ENCODE peak calls at places on chromosomes 6 and 20, in seven cellular contexts. R is stimulated activated effector memory CD8-positive, alpha-beta T cell treated with anti-CD3 and anti-CD28 coated beads, Interleukin-12 subunit alpha, Interleukin-12 subunit beta, amount 100 ng/mL, for 72 hours; K is SK-N-SH; F is NAMALWA; A is activated CD4-positive, alpha-beta T cell treated with anti-CD3 and anti-CD28 coated beads, Interleukin-2, amount 50 U/mL, for 1 hour; Z is activated naive CD4-positive, alpha-beta T cell treated with Interleukin-2 at 50 U/mL for 16 hours; Y is HEK293T. O is an unnamed sample.

GRCh38 chr6:39091163-39091562 is 23.8 kb downstream of the SAYSD1 start:
- DNase-seq in F (no peak), K (no peak), R (no peak), Z (no peak), Y (no peak), A (no peak), O (no peak)

GRCh38 chr20:56391037-56391436 is 978 bp downstream of the AURKA start:
- DNase-seq in R (no peak), Z (no peak), F (peak), K (no peak), Y (no peak), A (no peak), O (no peak)

GRCh38 chr6:134177753-134178229 is 125.4 kb upstream of the SLC2A12 start:
- DNase-seq in K (no peak), Z (no peak), R (no peak), F (peak), A (no peak), Y (no peak), O (no peak)

GRCh38 chr6:110412258-110412839 is 3.0 kb downstream of the DDO start:
- DNase-seq in Z (no peak), K (no peak), Y (no peak), F (no peak), R (no peak), A (no peak), O (no peak)

GRCh38 chr20:45626540-45626939 is 3.0 kb upstream of the WFDC10A start:
- DNase-seq in A (no peak), Y (no peak), Z (no peak), F (no peak), K (no peak), R (no peak), O (no peak)

GRCh38 chr6:165694296-165694695 is 31.3 kb upstream of the PDE10A start:
- DNase-seq in K (no peak), F (no peak), Y (no peak), R (no peak), Z (no peak), A (no peak), O (no peak)

GRCh38 chr20:4102381-4102780 is 87.0 kb upstream of the RNF24 start:
- DNase-seq in F (no peak), A (no peak), R (no peak), Y (no peak), Z (no peak), K (no peak), O (no peak)

GRCh38 chr6:119325559-119326240 is 23.9 kb downstream of the MAN1A1 start:
- DNase-seq in A (no peak), Y (no peak), Z (no peak), K (no peak), F (no peak), R (no peak), O (no peak)

GRCh38 chr6:160102956-160103824 is 18.4 kb upstream of the SLC22A1 start:
- DNase-seq in Y (peak), Z (no peak), R (no peak), F (peak), A (no peak), K (peak), O (peak)

GRCh38 chr20:49132995-49133451 is 55.1 kb downstream of the STAU1 start:
- DNase-seq in Y (peak), A (no peak), F (peak), R (no peak), Z (no peak), K (peak), O (peak)

GRCh38 chr6:6916598-6916997 is 191.2 kb upstream of the RREB1 start:
- DNase-seq in K (no peak), Z (no peak), Y (no peak), A (no peak), F (no peak), R (no peak), O (no peak)

GRCh38 chr6:83371428-83371827 is 59.4 kb downstream of the ME1 start:
- DNase-seq in A (no peak), Z (no peak), R (no peak), F (no peak), Y (no peak), K (no peak), O (no peak)

GRCh38 chr20:361562-361961 is 14.7 kb downstream of the NRSN2 start:
- DNase-seq in A (no peak), F (peak), K (no peak), Z (no peak), R (no peak), Y (no peak), O (no peak)

GRCh38 chr6:45563092-45563491 is 185.4 kb upstream of the SUPT3H start:
- DNase-seq in A (no peak), F (no peak), K (no peak), Z (no peak), R (no peak), Y (no peak), O (no peak)

GRCh38 chr6:168194732-168195565 is 115.9 kb upstream of the FRMD1 start:
- DNase-seq in Z (no peak), K (peak), R (no peak), F (no peak), Y (no peak), A (no peak), O (no peak)

GRCh38 chr6:35842381-35842780 is 37.2 kb downstream of the LHFPL5 start:
- DNase-seq in R (no peak), F (no peak), K (no peak), Z (no peak), Y (no peak), A (no peak), O (no peak)

GRCh38 chr6:75126518-75126917 is 79.3 kb downstream of the COL12A1 start:
- DNase-seq in Y (no peak), R (no peak), Z (no peak), F (no peak), K (no peak), A (no peak), O (no peak)

GRCh38 chr20:44950368-44950767 is 9.8 kb downstream of the TOMM34 start:
- DNase-seq in A (no peak), R (no peak), F (no peak), K (no peak), Y (no peak), Z (no peak), O (no peak)

GRCh38 chr6:54048782-54049181 is 62.5 kb upstream of the MLIP start:
- DNase-seq in Z (no peak), A (no peak), R (no peak), Y (no peak), F (no peak), K (no peak), O (no peak)

GRCh38 chr6:134317471-134318131 is at the start of gene SGK1:
- DNase-seq in K (peak), A (peak), F (no peak), Y (peak), Z (peak), R (no peak), O (no peak)

GRCh38 chr6:1136415-1136774 is 175.5 kb upstream of the FOXQ1 start:
- DNase-seq in Y (no peak), K (no peak), F (no peak), R (no peak), A (no peak), Z (no peak), O (no peak)

GRCh38 chr20:16263582-16263981 is 309.7 kb downstream of the KIF16B start:
- DNase-seq in F (no peak), Z (no peak), K (no peak), Y (no peak), R (no peak), A (no peak), O (no peak)

GRCh38 chr20:32982617-32983458 is 21.4 kb downstream of the SUN5 start:
- DNase-seq in R (no peak), Z (no peak), Y (no peak), A (no peak), F (no peak), K (peak), O (no peak)

GRCh38 chr6:15901141-15902115 is 227.5 kb upstream of the MYLIP start:
- DNase-seq in A (no peak), Z (no peak), K (no peak), R (no peak), F (peak), Y (no peak), O (no peak)

GRCh38 chr6:1082040-1082935 is 229.6 kb upstream of the FOXQ1 start:
- DNase-seq in K (no peak), Y (no peak), R (no peak), A (no peak), Z (no peak), F (no peak), O (no peak)

GRCh38 chr20:574297-574942 is 30.8 kb upstream of the CSNK2A1 start:
- DNase-seq in K (no peak), A (no peak), Z (no peak), Y (no peak), R (no peak), F (no peak), O (no peak)

GRCh38 chr6:1993049-1993448 is 252.4 kb downstream of the GMDS start:
- DNase-seq in Y (no peak), K (no peak), R (no peak), A (no peak), Z (no peak), F (no peak), O (no peak)

GRCh38 chr20:47502271-47502730 is 614 bp downstream of the NCOA3 start:
- DNase-seq in Y (no peak), F (peak), A (peak), Z (peak), R (no peak), K (no peak), O (no peak)

GRCh38 chr6:157655139-157655538 is 167.9 kb upstream of the SNX9 start:
- DNase-seq in F (no peak), A (no peak), R (no peak), K (no peak), Z (no peak), Y (no peak), O (no peak)

GRCh38 chr6:79946773-79947190 is 571 bp downstream of the ELOVL4 start:
- DNase-seq in A (peak), Y (peak), K (no peak), Z (peak), R (no peak), F (no peak), O (no peak)

GRCh38 chr20:18314786-18315406 is 26.6 kb downstream of the ZNF133 start:
- DNase-seq in R (no peak), Z (no peak), A (no peak), F (no peak), K (no peak), Y (no peak), O (no peak)

GRCh38 chr20:478010-478948 is 15.9 kb upstream of the TBC1D20 start:
- DNase-seq in K (no peak), Z (no peak), Y (no peak), R (no peak), F (no peak), A (no peak), O (no peak)

GRCh38 chr6:169045486-169045885 is 208.2 kb downstream of the THBS2 start:
- DNase-seq in A (no peak), Y (no peak), R (no peak), Z (no peak), K (no peak), F (no peak), O (no peak)

GRCh38 chr6:7219310-7219709 is 93.7 kb downstream of the SSR1 start:
- DNase-seq in A (no peak), Z (no peak), R (no peak), Y (no peak), K (no peak), F (no peak), O (no peak)